ENCODE peak calls at places on chromosomes 16 and 17, in six cellular contexts. S is neural progenitor cell, Z is keratinocyte, R is H1, W is PC-3, M is HepG2. D is an unnamed sample. For H3K4me1, the result is how much of the 10 kb centered on the place peaks cover.

GRCh38 chr17:29133146-29133713 is 47.0 kb downstream of the MYO18A start:
- DNase-seq in S (no peak), Z (no peak), R (no peak), W (peak), M (no peak), D (peak)

GRCh38 chr16:67543582-67543981 is 15.0 kb downstream of the RIPOR1 start:
- DNase-seq in S (no peak), Z (no peak), R (no peak), W (no peak), M (no peak), D (no peak)

GRCh38 chr17:7259555-7259889 is 2.8 kb downstream of the CLDN7 start:
- DNase-seq in S (no peak), Z (no peak), R (no peak), W (no peak), M (no peak), D (no peak)

GRCh38 chr16:55664786-55665407 is 9.1 kb downstream of the SLC6A2 start:
- DNase-seq in S (no peak), Z (no peak), R (no peak), W (no peak), M (peak), D (peak)

GRCh38 chr16:84065536-84066132 is 23.0 kb upstream of the SLC38A8 start:
- DNase-seq in S (peak), Z (no peak), R (no peak), W (peak), M (peak), D (peak)

GRCh38 chr17:65545708-65546523 is 15.5 kb downstream of the AXIN2 start:
- DNase-seq in S (peak), Z (no peak), R (no peak), W (no peak), M (no peak), D (no peak)

GRCh38 chr16:4800290-4801041 is 2.0 kb downstream of the ROGDI start:
- DNase-seq in S (no peak), Z (no peak), R (no peak), W (no peak), M (peak), D (peak)

GRCh38 chr16:48158296-48158695 is 2.5 kb upstream of the ABCC12 start:
- DNase-seq in S (no peak), Z (peak), R (no peak), W (peak), M (peak), D (peak)

GRCh38 chr16:87713469-87714229 is 52.1 kb downstream of the KLHDC4 start:
- DNase-seq in S (no peak), Z (no peak), R (no peak), W (no peak), M (no peak), D (no peak)

GRCh38 chr17:13474073-13474800 is 127.5 kb downstream of the HS3ST3A1 start:
- DNase-seq in S (no peak), Z (no peak), R (no peak), W (no peak), M (no peak), D (no peak)

GRCh38 chr17:1203111-1203966 is 23.6 kb upstream of the ABR start:
- DNase-seq in S (peak), Z (peak), R (peak), W (peak), M (no peak), D (peak)

GRCh38 chr17:81230043-81230820 is 7.5 kb upstream of the CEP131 start:
- DNase-seq in S (no peak), Z (no peak), R (no peak), W (no peak), M (no peak), D (peak)

GRCh38 chr17:71460943-71461342 is 659.9 kb upstream of the SOX9 start:
- DNase-seq in S (peak), Z (no peak), R (peak), W (peak), M (no peak), D (no peak)

GRCh38 chr16:73213761-73214480 is 166.0 kb upstream of the ZFHX3 start:
- DNase-seq in S (no peak), Z (no peak), R (no peak), W (peak), M (no peak), D (no peak)

GRCh38 chr16:49833796-49834195 is 22.1 kb downstream of the ZNF423 start:
- DNase-seq in S (no peak), Z (no peak), R (no peak), W (no peak), M (no peak), D (no peak)

GRCh38 chr16:9047689-9048301 is 43.6 kb upstream of the HAPSTR1 start:
- DNase-seq in S (peak), Z (peak), R (peak), W (peak), M (peak), D (peak)

GRCh38 chr16:9016824-9017223 is 53.1 kb upstream of the USP7 start:
- DNase-seq in S (no peak), Z (no peak), R (no peak), W (no peak), M (no peak), D (no peak)

GRCh38 chr16:27109666-27110523 is 43.2 kb downstream of the C16orf82 start:
- DNase-seq in S (peak), Z (no peak), R (peak), W (peak), M (peak), D (peak)

GRCh38 chr17:42365136-42365535 is 23.1 kb downstream of the STAT3 start:
- DNase-seq in S (no peak), Z (no peak), R (no peak), W (no peak), M (no peak), D (no peak)

GRCh38 chr17:39461911-39462641 is 790 bp downstream of the CDK12 start:
- DNase-seq in S (no peak), Z (no peak), R (peak), W (peak), M (peak), D (no peak)

GRCh38 chr16:85259115-85259830 is 147.0 kb upstream of the CIBAR2 start:
- DNase-seq in S (no peak), Z (no peak), R (no peak), W (no peak), M (no peak), D (no peak)

GRCh38 chr17:17523714-17524075 is 27.5 kb upstream of the RASD1 start:
- DNase-seq in S (no peak), Z (no peak), R (no peak), W (no peak), M (no peak), D (no peak)

GRCh38 chr17:6163632-6164319 is 93.6 kb downstream of the WSCD1 start:
- DNase-seq in S (no peak), Z (no peak), R (no peak), W (peak), M (no peak), D (no peak)

GRCh38 chr17:67994827-67995567 is 1.3 kb downstream of the C17orf58 start:
- DNase-seq in S (no peak), Z (no peak), R (no peak), W (peak), M (no peak), D (peak)

GRCh38 chr16:87580855-87581261 is 21.4 kb upstream of the JPH3 start:
- DNase-seq in S (no peak), Z (no peak), R (no peak), W (peak), M (no peak), D (peak)

GRCh38 chr16:16144416-16144815 is 78.9 kb downstream of the ABCC6 start:
- DNase-seq in S (no peak), Z (no peak), R (no peak), W (peak), M (no peak), D (peak)

GRCh38 chr16:17335826-17336492 is 134.8 kb downstream of the XYLT1 start:
- DNase-seq in S (no peak), Z (no peak), R (no peak), W (no peak), M (no peak), D (no peak)

GRCh38 chr17:64309021-64309420 is 46.0 kb upstream of the TEX2 start:
- DNase-seq in S (no peak), Z (no peak), R (no peak), W (no peak), M (no peak), D (no peak)

GRCh38 chr17:57407287-57408063 is 151.2 kb downstream of the MSI2 start:
- DNase-seq in S (peak), Z (no peak), R (no peak), W (peak), M (peak), D (peak)

GRCh38 chr16:88699180-88699579 is 7.0 kb downstream of the RNF166 start:
- DNase-seq in S (no peak), Z (no peak), R (no peak), W (no peak), M (no peak), D (no peak)

GRCh38 chr16:86635181-86635580 is 56.8 kb downstream of the FOXL1 start:
- DNase-seq in S (peak), Z (no peak), R (no peak), W (no peak), M (no peak), D (no peak)

GRCh38 chr17:80339731-80340456 is 75.1 kb upstream of the ENDOV start:
- DNase-seq in S (no peak), Z (no peak), R (no peak), W (no peak), M (no peak), D (no peak)

GRCh38 chr17:164536-165235 is 16.8 kb downstream of the DOC2B start:
- DNase-seq in S (peak), Z (no peak), R (peak), W (peak), M (peak), D (peak)

GRCh38 chr17:77393274-77393600 is 252.5 kb downstream of the SEC14L1 start:
- DNase-seq in S (no peak), Z (no peak), R (no peak), W (no peak), M (no peak), D (no peak)
- H3K4me1 ChIP-seq in S (half or more), Z (under half), R (under half), W (under half), M (half or more), D (under half)

GRCh38 chr17:59311051-59311468 is 20.4 kb upstream of the YPEL2 start:
- DNase-seq in S (peak), Z (no peak), R (no peak), W (peak), M (peak), D (peak)

GRCh38 chr17:59304811-59305210 is 26.6 kb upstream of the YPEL2 start:
- DNase-seq in S (no peak), Z (no peak), R (no peak), W (no peak), M (no peak), D (no peak)

DNA sequence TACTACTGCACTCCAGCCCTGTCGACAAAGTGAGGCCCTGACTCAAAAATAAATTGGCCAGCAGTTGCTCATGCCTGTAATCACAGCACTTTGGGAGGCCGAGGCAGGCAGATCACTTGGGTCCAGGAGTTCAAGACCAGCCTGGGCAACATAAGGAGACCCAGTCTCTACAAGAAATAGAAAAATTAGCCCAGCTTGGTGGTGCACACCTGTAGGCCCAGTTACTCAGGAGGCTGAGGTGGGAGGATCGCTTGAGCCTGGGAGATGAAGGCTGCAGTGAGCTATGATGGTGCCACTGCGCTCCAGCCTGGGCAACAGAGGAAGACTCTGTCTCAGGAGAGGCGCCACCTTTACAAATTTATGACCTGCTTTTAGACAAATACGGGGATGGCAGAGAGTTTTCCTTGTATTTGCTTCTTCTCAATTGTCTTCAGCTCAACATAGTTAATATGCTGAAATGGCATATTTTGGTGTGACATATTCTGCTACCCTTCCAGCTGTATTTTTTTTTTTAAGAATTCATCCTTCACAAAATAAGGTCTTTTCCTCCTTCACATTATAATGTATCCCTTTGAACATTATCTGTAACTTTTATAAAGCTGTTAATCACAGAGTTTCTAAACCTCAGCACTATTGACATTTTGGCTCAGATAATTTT is 21.1 kb upstream of the YPEL2 start:
- DNase-seq in S (no peak), Z (no peak), R (no peak), W (no peak), M (no peak), D (no peak)
- H2AFZ ChIP-seq in S (no peak), Z (no peak), R (no peak), W (peak), M (no peak), D (no peak)

GRCh38 chr16:30678586-30678970 is 20.3 kb downstream of the FBRS start:
- DNase-seq in S (no peak), Z (no peak), R (no peak), W (no peak), M (no peak), D (no peak)
- TF ChIP-seq EZH2 in S (no peak), Z (no peak), R (no peak), W (no peak), M (no peak), D (no peak)

GRCh38 chr17:46121165-46121764 is 72.0 kb downstream of the KANSL1 start:
- DNase-seq in S (no peak), Z (no peak), R (no peak), W (no peak), M (no peak), D (no peak)

GRCh38 chr17:46120078-46120477 is 73.2 kb downstream of the KANSL1 start:
- DNase-seq in S (no peak), Z (no peak), R (no peak), W (no peak), M (no peak), D (no peak)

GRCh38 chr17:46117850-46118696 is 75.2 kb downstream of the KANSL1 start:
- DNase-seq in S (no peak), Z (no peak), R (no peak), W (no peak), M (no peak), D (no peak)

GRCh38 chr17:46117117-46117516 is 76.1 kb downstream of the KANSL1 start:
- DNase-seq in S (no peak), Z (no peak), R (no peak), W (no peak), M (no peak), D (no peak)

DNA sequence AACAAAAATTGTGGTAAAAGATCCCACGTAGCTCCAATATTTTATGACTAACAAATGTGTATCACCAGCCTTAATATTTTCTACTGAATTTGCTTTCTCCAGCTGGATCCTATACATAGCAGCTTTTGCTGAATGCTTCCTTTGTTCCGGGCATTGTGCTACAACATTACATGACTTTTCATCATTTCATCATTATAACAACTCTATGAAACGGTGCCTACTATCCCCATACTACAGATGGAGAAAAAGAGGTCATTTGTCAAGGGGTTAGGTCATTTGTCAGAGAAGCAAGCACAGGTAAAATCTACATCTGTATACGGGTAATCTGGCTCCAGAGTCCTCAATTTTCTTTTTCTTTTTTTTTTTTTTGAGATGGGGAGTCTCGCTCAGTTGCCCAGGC is 74.3 kb downstream of the KANSL1 start:
- DNase-seq in S (no peak), Z (no peak), R (no peak), W (no peak), M (no peak), D (no peak)
- H3K4me1 ChIP-seq in S (under half), Z (under half), R (under half), W (under half), M (under half), D (under half)

GRCh38 chr17:61846088-61846487 is 17.2 kb downstream of the BRIP1 start:
- DNase-seq in S (no peak), Z (no peak), R (no peak), W (no peak), M (no peak), D (no peak)
- H2AFZ ChIP-seq in S (no peak), Z (no peak), R (no peak), W (no peak), M (no peak), D (no peak)

GRCh38 chr17:43994272-43995149 is 9.9 kb upstream of the NAGS start:
- DNase-seq in S (peak), Z (no peak), R (peak), W (peak), M (peak), D (peak)
- TF ChIP-seq EZH2 in S (peak), Z (no peak), R (no peak), W (no peak), M (peak), D (no peak)